ENCODE peak calls at places on chromosomes 12 and 14, in six cellular contexts. J is activated T-cell treated with anti-CD3 and anti-CD28 coated beads, Interleukin-2, amount 50 U/mL, for 24 hours; B is AG20443; I is H4; W is M059J; S is omental fat pad. N is an unnamed sample.

GRCh38 chr12:113659416-113659815 is 187.7 kb upstream of the LHX5 start:
- DNase-seq in J (no peak), I (no peak), S (no peak), W (no peak), B (no peak), N (no peak)

GRCh38 chr12:121713257-121714155 is 954 bp downstream of the TMEM120B start:
- DNase-seq in S (no peak), W (peak), J (no peak), B (peak), I (no peak), N (no peak)

GRCh38 chr12:3692616-3693365 is 60.1 kb downstream of the CRACR2A start:
- DNase-seq in W (no peak), J (no peak), B (no peak), S (no peak), I (no peak), N (no peak)

GRCh38 chr12:92467886-92468285 is 234.9 kb upstream of the PLEKHG7 start:
- DNase-seq in J (no peak), B (no peak), I (no peak), W (peak), S (no peak), N (no peak)

GRCh38 chr12:23954332-23954731 is 4.9 kb upstream of the SOX5 start:
- DNase-seq in S (no peak), B (no peak), W (peak), J (no peak), I (no peak), N (no peak)

GRCh38 chr12:100752841-100753240 is 41.7 kb upstream of the ANO4 start:
- DNase-seq in I (no peak), J (no peak), B (no peak), W (no peak), S (no peak), N (no peak)

GRCh38 chr12:82695531-82695930 is 8.8 kb downstream of the TMTC2 start:
- DNase-seq in S (no peak), I (no peak), B (no peak), J (no peak), W (no peak), N (no peak)

GRCh38 chr12:81546811-81547210 is 212.3 kb downstream of the PPFIA2 start:
- DNase-seq in S (no peak), J (no peak), B (no peak), W (no peak), I (no peak), N (no peak)

GRCh38 chr14:70801836-70802235 is 7.5 kb downstream of the MAP3K9 start:
- DNase-seq in W (no peak), J (no peak), S (no peak), I (no peak), B (no peak), N (no peak)

GRCh38 chr12:49503674-49504180 is 35.1 kb upstream of the KCNH3 start:
- DNase-seq in B (no peak), W (peak), I (no peak), J (no peak), S (no peak), N (peak)

GRCh38 chr12:76462668-76463224 is 96.8 kb downstream of the OSBPL8 start:
- DNase-seq in J (no peak), S (no peak), I (no peak), B (no peak), W (no peak), N (no peak)

GRCh38 chr14:96139879-96140278 is 64.8 kb upstream of the BDKRB2 start:
- DNase-seq in B (peak), J (no peak), S (no peak), I (no peak), W (peak), N (no peak)

N was measured in A673.